ENCODE peak calls at places on chromosomes 12 and 14, in four cellular contexts. One of them, this sample, is unnamed.

GRCh38 chr14:95217391-95217900 is 60.1 kb upstream of the DICER1 start:
- DNase-seq in upper lobe of left lung: no peak
- DNase-seq in spleen: no peak
- DNase-seq in SK-N-SH: no peak
- DNase-seq in this sample: no peak

GRCh38 chr12:116053479-116054195 is 223.9 kb downstream of the MED13L start:
- DNase-seq in upper lobe of left lung: peak; percentile 76
- DNase-seq in spleen: no peak
- DNase-seq in SK-N-SH: no peak
- DNase-seq in this sample: no peak

GRCh38 chr12:109539508-109539907 is 33.8 kb downstream of the MMAB start:
- DNase-seq in upper lobe of left lung: no peak
- DNase-seq in spleen: no peak
- DNase-seq in SK-N-SH: no peak
- DNase-seq in this sample: no peak

GRCh38 chr12:38101753-38102152 is 214.8 kb upstream of the ALG10B start:
- DNase-seq in spleen: no peak
- DNase-seq in SK-N-SH: no peak
- DNase-seq in upper lobe of left lung: no peak
- DNase-seq in this sample: no peak

GRCh38 chr12:55068416-55069010 is 48.7 kb downstream of the NEUROD4 start:
- DNase-seq in spleen: no peak
- DNase-seq in upper lobe of left lung: no peak
- DNase-seq in SK-N-SH: peak; percentile 48
- DNase-seq in this sample: peak; percentile 54

GRCh38 chr12:3998397-3998796 is 125.2 kb upstream of the PARP11 start:
- DNase-seq in upper lobe of left lung: no peak
- DNase-seq in spleen: no peak
- DNase-seq in SK-N-SH: no peak
- DNase-seq in this sample: no peak

GRCh38 chr12:122974892-122975789 is at the start of gene OGFOD2:
- DNase-seq in SK-N-SH: peak; percentile 92
- DNase-seq in upper lobe of left lung: peak; percentile 90
- DNase-seq in spleen: peak; percentile 98
- DNase-seq in this sample: peak; percentile 94

GRCh38 chr12:82097438-82097837 is 260.7 kb downstream of the CCDC59 start:
- DNase-seq in SK-N-SH: no peak
- DNase-seq in spleen: no peak
- DNase-seq in upper lobe of left lung: no peak
- DNase-seq in this sample: no peak

GRCh38 chr12:56150563-56150962 is 1.8 kb upstream of the MYL6B start:
- DNase-seq in spleen: no peak
- DNase-seq in SK-N-SH: no peak
- DNase-seq in upper lobe of left lung: no peak
- DNase-seq in this sample: no peak

GRCh38 chr14:74979442-74980397 is 23.0 kb upstream of the EIF2B2 start:
- DNase-seq in SK-N-SH: peak; percentile 72
- DNase-seq in upper lobe of left lung: no peak
- DNase-seq in spleen: no peak
- DNase-seq in this sample: no peak

GRCh38 chr12:1741154-1741949 is 50.5 kb downstream of the ADIPOR2 start:
- DNase-seq in upper lobe of left lung: no peak
- DNase-seq in spleen: no peak
- DNase-seq in SK-N-SH: no peak
- DNase-seq in this sample: no peak

GRCh38 chr12:95796982-95797289 is 6.4 kb upstream of the NTN4 start:
- DNase-seq in spleen: no peak
- DNase-seq in SK-N-SH: no peak
- DNase-seq in upper lobe of left lung: no peak
- DNase-seq in this sample: no peak

GRCh38 chr12:68267892-68268396 is 14.5 kb upstream of the IL22 start:
- DNase-seq in spleen: no peak
- DNase-seq in upper lobe of left lung: no peak
- DNase-seq in SK-N-SH: no peak
- DNase-seq in this sample: peak; percentile 58

GRCh38 chr14:55610717-55611370 is 30.8 kb downstream of the KTN1 start:
- DNase-seq in SK-N-SH: no peak
- DNase-seq in spleen: no peak
- DNase-seq in upper lobe of left lung: no peak
- DNase-seq in this sample: no peak

GRCh38 chr12:2722806-2723205 is 72.0 kb upstream of the FKBP4 start:
- DNase-seq in upper lobe of left lung: no peak
- DNase-seq in SK-N-SH: no peak
- DNase-seq in spleen: no peak
- DNase-seq in this sample: no peak

GRCh38 chr14:33904609-33905008 is 46.3 kb downstream of the EGLN3 start:
- DNase-seq in spleen: no peak
- DNase-seq in SK-N-SH: no peak
- DNase-seq in upper lobe of left lung: no peak
- DNase-seq in this sample: no peak

GRCh38 chr12:4153343-4153892 is 120.1 kb upstream of the CCND2 start:
- DNase-seq in upper lobe of left lung: peak; percentile 46
- DNase-seq in SK-N-SH: no peak
- DNase-seq in spleen: peak; percentile 81
- DNase-seq in this sample: no peak

GRCh38 chr12:100794441-100795192 is at the start of gene ANO4:
- DNase-seq in upper lobe of left lung: no peak
- DNase-seq in spleen: no peak
- DNase-seq in SK-N-SH: peak; percentile 8
- DNase-seq in this sample: no peak

GRCh38 chr12:116346751-116347150 is 69.3 kb upstream of the MED13L start:
- DNase-seq in SK-N-SH: no peak
- DNase-seq in upper lobe of left lung: no peak
- DNase-seq in spleen: no peak
- DNase-seq in this sample: no peak

GRCh38 chr14:50813544-50813863 is 17.5 kb downstream of the NIN start:
- DNase-seq in SK-N-SH: no peak
- DNase-seq in upper lobe of left lung: no peak
- DNase-seq in spleen: no peak
- DNase-seq in this sample: peak; percentile 86

GRCh38 chr12:65305346-65305950 is 27.0 kb downstream of the MSRB3 start:
- DNase-seq in spleen: no peak
- DNase-seq in SK-N-SH: no peak
- DNase-seq in upper lobe of left lung: no peak
- DNase-seq in this sample: no peak

GRCh38 chr14:56487761-56488160 is 91.8 kb upstream of the TMEM260 start:
- DNase-seq in SK-N-SH: no peak
- DNase-seq in spleen: no peak
- DNase-seq in upper lobe of left lung: no peak
- DNase-seq in this sample: no peak

GRCh38 chr12:20370001-20370381 is 1.7 kb downstream of the PDE3A start:
- DNase-seq in SK-N-SH: peak; percentile 31
- DNase-seq in spleen: peak; percentile 72
- DNase-seq in upper lobe of left lung: no peak
- DNase-seq in this sample: no peak

GRCh38 chr14:50823051-50823762 is 7.8 kb downstream of the NIN start:
- DNase-seq in spleen: no peak
- DNase-seq in upper lobe of left lung: no peak
- DNase-seq in SK-N-SH: no peak
- DNase-seq in this sample: no peak

GRCh38 chr14:77390188-77390587 is 13.0 kb downstream of the SAMD15 start:
- DNase-seq in upper lobe of left lung: no peak
- DNase-seq in spleen: no peak
- DNase-seq in SK-N-SH: no peak
- DNase-seq in this sample: no peak

GRCh38 chr14:54207075-54207474 is 189.7 kb upstream of the CDKN3 start:
- DNase-seq in upper lobe of left lung: no peak
- DNase-seq in spleen: no peak
- DNase-seq in SK-N-SH: no peak
- DNase-seq in this sample: no peak

GRCh38 chr12:54300267-54300731 is 516 bp downstream of the NFE2 start:
- DNase-seq in spleen: no peak
- DNase-seq in upper lobe of left lung: no peak
- DNase-seq in SK-N-SH: no peak
- DNase-seq in this sample: no peak

GRCh38 chr12:19120795-19121194 is 8.7 kb upstream of the PLEKHA5 start:
- DNase-seq in upper lobe of left lung: no peak
- DNase-seq in spleen: no peak
- DNase-seq in SK-N-SH: no peak
- DNase-seq in this sample: no peak

GRCh38 chr14:96095581-96096476 is 56.7 kb downstream of the C14orf132 start:
- DNase-seq in upper lobe of left lung: peak; percentile 57
- DNase-seq in spleen: no peak
- DNase-seq in SK-N-SH: peak; percentile 82
- DNase-seq in this sample: no peak

GRCh38 chr12:47804177-47804576 is 15.5 kb downstream of the HDAC7 start:
- DNase-seq in upper lobe of left lung: no peak
- DNase-seq in spleen: no peak
- DNase-seq in SK-N-SH: no peak
- DNase-seq in this sample: no peak

GRCh38 chr14:27528328-27528727 is 930.5 kb upstream of the NOVA1 start:
- DNase-seq in SK-N-SH: peak; percentile 37
- DNase-seq in upper lobe of left lung: no peak
- DNase-seq in spleen: no peak
- DNase-seq in this sample: no peak

GRCh38 chr14:61322011-61322798 is 826 bp downstream of the PRKCH start:
- DNase-seq in SK-N-SH: peak; percentile 26
- DNase-seq in spleen: peak; percentile 85
- DNase-seq in upper lobe of left lung: peak; percentile 83
- DNase-seq in this sample: no peak

GRCh38 chr12:110756611-110757010 is 13.9 kb upstream of the PPP1CC start:
- DNase-seq in upper lobe of left lung: no peak
- DNase-seq in SK-N-SH: no peak
- DNase-seq in spleen: no peak
- DNase-seq in this sample: no peak
- TF ChIP-seq POLR2AphosphoS5 in upper lobe of left lung: no peak
- TF ChIP-seq POLR2AphosphoS5 in SK-N-SH: no peak
- TF ChIP-seq POLR2AphosphoS5 in spleen: no peak
- TF ChIP-seq POLR2AphosphoS5 in this sample: no peak

DNA sequence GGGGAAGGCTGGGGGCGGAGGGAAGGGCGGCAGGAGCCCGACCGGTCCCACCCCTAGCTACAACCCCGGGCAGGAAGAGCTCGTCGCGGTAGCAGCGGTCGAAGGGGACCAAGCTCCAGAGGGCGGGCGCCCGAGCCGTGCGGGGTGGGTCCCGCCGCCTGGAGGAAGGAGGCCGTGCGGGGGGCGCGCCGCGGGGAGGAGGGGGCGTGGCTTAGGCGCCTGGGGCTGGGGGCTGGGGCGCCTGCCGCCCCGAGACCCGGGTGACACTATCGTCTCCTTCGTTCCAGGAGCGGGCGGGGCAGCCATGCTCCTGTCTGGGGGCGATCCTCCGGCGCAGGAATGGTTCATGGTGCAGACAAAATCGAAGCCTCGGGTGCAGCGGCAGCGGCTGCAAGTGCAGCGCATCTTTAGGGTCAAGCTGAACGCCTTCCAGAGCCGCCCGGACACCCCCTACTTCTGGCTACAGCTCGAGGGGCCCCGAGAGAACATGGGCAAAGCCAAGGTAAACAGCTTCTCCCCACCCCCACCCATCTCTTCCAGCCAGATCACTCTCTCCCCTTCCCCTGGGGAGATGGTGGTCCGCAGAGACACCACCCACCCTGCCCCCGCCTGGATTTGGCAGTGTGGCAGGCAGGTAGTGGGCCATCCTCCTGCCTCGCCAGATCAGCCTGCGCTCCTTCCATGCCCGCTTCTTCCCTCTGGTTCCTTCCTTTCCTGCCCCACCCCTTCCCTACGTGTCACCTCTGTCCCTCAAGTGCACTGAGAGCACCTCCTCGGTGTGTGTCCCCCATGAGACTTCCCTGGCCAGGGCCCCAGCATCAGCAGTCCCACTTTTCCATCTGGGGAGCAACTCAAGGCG is at the start of gene NYNRIN:
- DNase-seq in upper lobe of left lung: peak; percentile 35
- DNase-seq in spleen: peak; percentile 85
- DNase-seq in SK-N-SH: peak; percentile 87
- DNase-seq in this sample: no peak
- TF ChIP-seq POLR2AphosphoS5 in upper lobe of left lung: no peak
- TF ChIP-seq POLR2AphosphoS5 in spleen: peak; percentile 83
- TF ChIP-seq POLR2AphosphoS5 in SK-N-SH: peak; percentile 19
- TF ChIP-seq POLR2AphosphoS5 in this sample: no peak

DNA sequence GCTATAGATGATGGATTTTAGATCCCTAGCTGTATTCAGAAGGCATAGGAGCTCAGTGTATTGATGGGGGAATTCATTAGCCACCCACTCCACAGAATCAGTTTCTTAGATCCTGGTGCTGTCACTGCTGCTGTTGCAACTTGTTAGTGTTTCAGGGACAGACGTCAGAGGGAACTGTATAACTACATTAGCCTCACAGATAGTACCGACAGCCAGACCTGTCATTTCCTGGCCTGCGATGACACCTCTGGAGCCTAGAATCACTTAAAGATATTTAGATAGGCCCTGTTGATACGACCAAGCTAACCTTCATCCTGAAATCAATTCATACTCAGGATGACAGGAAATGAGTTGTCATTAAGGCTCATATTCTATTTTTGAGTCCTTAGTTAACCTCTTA is 735.2 kb downstream of the DIO2 start:
- DNase-seq in upper lobe of left lung: no peak
- DNase-seq in SK-N-SH: no peak
- DNase-seq in spleen: no peak
- DNase-seq in this sample: no peak
- TF ChIP-seq POLR2AphosphoS5 in upper lobe of left lung: no peak
- TF ChIP-seq POLR2AphosphoS5 in SK-N-SH: no peak
- TF ChIP-seq POLR2AphosphoS5 in spleen: no peak
- TF ChIP-seq POLR2AphosphoS5 in this sample: no peak

DNA sequence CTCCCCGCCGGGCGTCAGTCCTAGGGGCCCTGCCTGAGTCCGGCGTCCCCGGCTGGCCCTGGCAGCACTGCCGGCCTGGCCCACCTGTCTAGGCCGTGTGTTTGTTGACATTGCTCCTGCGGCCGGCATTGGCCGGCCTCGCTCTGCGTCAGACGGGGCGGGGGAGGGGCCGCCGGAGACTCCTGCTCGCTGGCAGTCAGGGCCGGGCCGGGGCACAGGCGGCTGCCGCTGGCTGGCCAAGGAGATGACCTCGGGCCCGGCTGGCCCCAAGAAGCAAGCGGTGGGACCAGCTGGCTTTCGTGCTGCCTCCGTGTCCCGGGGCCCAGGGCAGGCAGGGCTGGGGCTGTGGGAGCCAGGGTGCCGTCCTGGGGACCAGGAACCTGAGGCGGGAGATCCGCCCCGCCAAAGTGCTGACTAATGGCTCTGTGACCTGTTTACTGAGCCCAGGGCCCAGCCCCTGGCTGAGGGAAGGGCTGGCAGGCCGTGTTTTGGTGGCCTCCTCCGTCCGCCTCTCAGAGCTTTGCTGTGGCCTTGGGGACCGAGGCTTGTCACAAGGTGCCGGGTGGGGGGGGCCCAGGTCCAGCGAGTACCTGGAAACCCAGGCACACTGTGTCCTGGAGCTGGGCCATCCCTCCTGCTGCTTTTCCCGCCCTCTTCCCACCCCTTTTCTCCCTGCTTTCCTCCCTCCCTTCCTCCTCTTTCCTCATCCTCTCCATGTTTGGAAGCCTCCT is 1.8 kb downstream of the ULK1 start:
- DNase-seq in spleen: peak; percentile 97
- DNase-seq in upper lobe of left lung: peak; percentile 97
- DNase-seq in SK-N-SH: peak; percentile 92
- DNase-seq in this sample: peak; percentile 73
- TF ChIP-seq POLR2AphosphoS5 in spleen: peak; percentile 89
- TF ChIP-seq POLR2AphosphoS5 in upper lobe of left lung: peak; percentile 75
- TF ChIP-seq POLR2AphosphoS5 in SK-N-SH: no peak
- TF ChIP-seq POLR2AphosphoS5 in this sample: no peak

GRCh38 chr12:12249216-12250050 is 17.4 kb downstream of the LRP6 start:
- DNase-seq in SK-N-SH: no peak
- DNase-seq in spleen: no peak
- DNase-seq in upper lobe of left lung: no peak
- DNase-seq in this sample: no peak
- TF ChIP-seq POLR2AphosphoS5 in SK-N-SH: no peak
- TF ChIP-seq POLR2AphosphoS5 in spleen: no peak
- TF ChIP-seq POLR2AphosphoS5 in upper lobe of left lung: no peak
- TF ChIP-seq POLR2AphosphoS5 in this sample: no peak

This sample was measured in HL-60.